ENCODE peak calls at places on chromosomes 2 and 18, in four cellular contexts. E, B, Q and K are unnamed samples.

GRCh38 chr2:80364511-80365212 is 60.1 kb upstream of the LRRTM1 start:
- DNase-seq in E (no peak), B (no peak), Q (no peak), K (no peak)

GRCh38 chr2:227509824-227510619 is 38.1 kb downstream of the AGFG1 start:
- DNase-seq in B (no peak), Q (peak; percentile 32), E (peak; percentile 81), K (no peak)

GRCh38 chr18:12904012-12904516 is 20.0 kb upstream of the PTPN2 start:
- DNase-seq in Q (no peak), B (no peak), E (no peak), K (no peak)

GRCh38 chr2:147689510-147689909 is 155.3 kb upstream of the ACVR2A start:
- DNase-seq in Q (no peak), B (no peak), E (no peak), K (no peak)

GRCh38 chr18:54229660-54230059 is 5.2 kb upstream of the MBD2 start:
- DNase-seq in B (no peak), Q (no peak), E (no peak), K (no peak)

GRCh38 chr18:54558609-54559585 is 32.1 kb upstream of the DYNAP start:
- DNase-seq in E (peak; percentile 17), B (no peak), Q (no peak), K (no peak)

GRCh38 chr2:208370881-208371633 is 35.5 kb upstream of the PTH2R start:
- DNase-seq in E (no peak), B (no peak), Q (no peak), K (no peak)

GRCh38 chr2:164773635-164774034 is 68.0 kb downstream of the COBLL1 start:
- DNase-seq in Q (no peak), E (no peak), B (no peak), K (no peak)

GRCh38 chr18:21134895-21135294 is 23.3 kb upstream of the ROCK1 start:
- DNase-seq in B (peak; percentile 12), E (no peak), Q (no peak), K (no peak)

GRCh38 chr2:161975062-161975812 is 98.8 kb downstream of the DPP4 start:
- DNase-seq in E (no peak), B (no peak), Q (no peak), K (no peak)

GRCh38 chr2:38876407-38876806 is 631 bp downstream of the MORN2 start:
- DNase-seq in Q (no peak), B (no peak), E (no peak), K (no peak)

GRCh38 chr2:128260239-128261138 is 58.2 kb downstream of the HS6ST1 start:
- DNase-seq in E (no peak), B (no peak), Q (peak; percentile 68), K (no peak)
- TF ChIP-seq CTCF in E (no peak), B (no peak), Q (peak; percentile 46), K (no peak)

GRCh38 chr2:188623995-188624643 is 332.4 kb downstream of the GULP1 start:
- DNase-seq in E (no peak), B (no peak), Q (peak; percentile 59), K (no peak)

GRCh38 chr2:188622898-188623297 is 331.2 kb downstream of the GULP1 start:
- DNase-seq in E (no peak), B (no peak), Q (no peak), K (no peak)

GRCh38 chr2:188620916-188621315 is 329.2 kb downstream of the GULP1 start:
- DNase-seq in E (no peak), B (no peak), Q (no peak), K (no peak)

GRCh38 chr2:188619146-188619545 is 327.5 kb downstream of the GULP1 start:
- DNase-seq in E (no peak), Q (no peak), B (no peak), K (no peak)
- TF ChIP-seq CTCF in E (no peak), Q (no peak), B (no peak), K (no peak)

GRCh38 chr2:8877332-8877731 is 39.9 kb upstream of the KIDINS220 start:
- DNase-seq in E (no peak), B (no peak), Q (no peak), K (no peak)

GRCh38 chr2:8876628-8877027 is 39.2 kb upstream of the KIDINS220 start:
- DNase-seq in E (no peak), Q (no peak), B (no peak), K (no peak)

GRCh38 chr2:8867363-8867762 is 29.9 kb upstream of the KIDINS220 start:
- DNase-seq in Q (no peak), E (no peak), B (no peak), K (no peak)

GRCh38 chr2:8872821-8873432 is 35.5 kb upstream of the KIDINS220 start:
- DNase-seq in Q (peak; percentile 24), B (no peak), E (peak; percentile 65), K (no peak)
- TF ChIP-seq CTCF in Q (peak; percentile 61), B (peak; percentile 44), E (peak; percentile 58), K (no peak)

DNA sequence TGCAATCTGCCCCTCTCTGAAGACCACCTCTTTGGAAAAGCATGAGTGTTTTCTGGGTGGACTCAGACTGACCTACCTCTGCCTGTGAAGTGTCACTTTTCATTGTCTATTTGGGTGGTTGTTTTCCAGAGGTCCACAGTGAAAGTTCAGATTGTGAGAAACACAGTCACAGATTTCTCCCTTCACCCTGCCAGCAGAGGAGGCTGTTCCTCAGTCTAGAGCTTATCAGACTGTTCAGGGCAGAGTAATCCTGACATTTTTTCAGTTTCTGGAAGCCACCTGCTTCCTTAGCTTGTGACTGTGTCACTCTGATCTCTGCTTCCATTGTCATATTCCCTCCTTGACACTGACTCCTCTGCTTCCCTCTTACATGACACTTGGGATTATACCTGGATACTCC is 55.4 kb upstream of the RMP24 start:
- DNase-seq in B (no peak), E (no peak), Q (no peak), K (no peak)
- TF ChIP-seq CTCF in B (no peak), E (peak; percentile 45), Q (peak; percentile 10), K (no peak)

DNA sequence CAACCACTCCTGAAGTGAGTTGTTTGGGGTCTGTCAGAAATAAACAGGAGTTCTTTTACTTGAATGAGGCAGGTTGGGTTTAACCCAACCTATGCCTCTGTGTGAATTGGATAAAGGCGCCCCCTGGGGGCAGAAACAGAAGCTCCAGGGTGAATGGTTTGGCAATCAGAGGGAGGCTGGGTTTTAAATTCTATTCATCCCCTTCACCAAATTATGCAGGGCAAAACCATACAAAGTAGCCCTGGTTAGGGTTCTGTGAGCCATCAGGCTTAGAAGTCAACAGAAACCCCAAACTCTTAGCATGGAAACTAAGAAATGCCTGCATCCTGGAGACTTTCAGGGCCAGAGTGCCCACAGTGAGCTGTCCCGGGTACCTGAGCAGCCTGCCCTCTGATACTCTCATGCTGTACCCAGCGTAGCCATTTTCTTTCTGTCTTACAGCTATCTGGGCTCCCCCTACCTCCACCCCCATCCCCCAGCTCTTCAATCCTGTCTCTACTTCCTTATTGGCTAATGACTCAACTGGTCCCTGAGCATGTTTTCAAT is 241.5 kb downstream of the ICOS start:
- DNase-seq in B (peak; percentile 48), Q (no peak), E (no peak), K (no peak)
- TF ChIP-seq CTCF in B (peak; percentile 66), Q (peak; percentile 49), E (peak; percentile 34), K (no peak)

GRCh38 chr2:190277234-190278112 is 42.2 kb downstream of the HIBCH start:
- DNase-seq in B (no peak), Q (no peak), E (no peak), K (no peak)
- TF ChIP-seq CTCF in B (peak; percentile 62), Q (peak; percentile 52), E (peak; percentile 42), K (no peak)

DNA sequence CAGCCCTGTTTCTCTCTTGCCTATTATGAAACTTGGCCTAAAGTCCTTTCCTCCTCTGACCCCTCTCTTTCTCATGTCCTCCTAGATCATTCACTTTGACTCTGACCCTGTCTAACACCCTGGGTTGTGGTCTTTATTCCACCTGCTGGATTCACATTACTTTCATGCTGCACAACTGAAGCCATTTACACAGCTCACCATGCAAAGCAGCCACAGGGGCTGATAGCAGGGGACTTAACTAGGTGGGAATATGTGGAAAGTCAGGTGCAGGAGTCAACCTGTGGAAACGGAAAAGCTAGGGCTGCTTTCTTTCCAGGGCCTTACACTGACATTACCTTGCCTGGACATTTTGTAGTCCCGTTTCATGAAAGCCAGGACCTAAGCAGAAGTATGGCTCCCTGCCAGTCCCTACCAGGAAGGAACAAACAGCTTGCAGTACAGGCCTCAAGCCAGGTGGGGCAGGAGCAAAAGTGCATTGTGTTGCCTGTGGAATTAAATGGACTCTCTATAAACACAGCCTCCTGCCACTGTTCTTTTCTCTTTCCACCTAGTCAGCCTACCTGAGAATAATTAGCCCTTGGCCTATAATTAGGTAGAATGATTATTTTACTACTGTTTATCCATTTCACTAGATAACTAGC is 11.8 kb downstream of the MAPRE3 start:
- DNase-seq in Q (no peak), E (peak; percentile 88), B (no peak), K (no peak)
- TF ChIP-seq CTCF in Q (no peak), E (peak; percentile 57), B (peak; percentile 20), K (no peak)